ENCODE peak calls at places on chromosomes 2 and 18, in ten cellular contexts. Q is AG04449; N is activated CD8-positive, alpha-beta T cell treated with anti-CD3 and anti-CD28 coated beads for 36 hours; A is body of pancreas; C is GM12865; W is kidney; M is choroid plexus epithelial cell; H is AG04450; I is BJ; E is right atrium auricular region. S is an unnamed sample.

GRCh38 chr2:143545643-143546275 is 416.5 kb downstream of the ARHGAP15 start:
- DNase-seq in A (no peak), H (peak; percentile 20), W (no peak), M (peak; percentile 23), C (no peak), E (no peak), Q (no peak), I (no peak), N (no peak), S (no peak)

GRCh38 chr2:12684471-12684936 is 32.2 kb upstream of the TRIB2 start:
- DNase-seq in W (no peak), M (peak; percentile 70), N (no peak), I (no peak), E (no peak), H (peak; percentile 18), Q (peak; percentile 24), A (no peak), C (no peak), S (no peak)

GRCh38 chr2:145597011-145597410 is 1077.1 kb upstream of the ZEB2 start:
- DNase-seq in C (no peak), Q (no peak), M (peak; percentile 19), H (no peak), I (no peak), N (no peak), E (no peak), A (no peak), W (no peak), S (no peak)

GRCh38 chr2:239162141-239162821 is 238.5 kb downstream of the HDAC4 start:
- DNase-seq in H (no peak), E (no peak), A (no peak), N (no peak), I (no peak), M (no peak), W (peak; percentile 58), C (no peak), Q (no peak), S (no peak)

GRCh38 chr2:106572541-106573148 is 85.5 kb downstream of the CD8B2 start:
- DNase-seq in I (no peak), A (no peak), Q (no peak), H (no peak), M (no peak), N (peak; percentile 53), W (no peak), E (no peak), C (peak; percentile 19), S (peak; percentile 48)

GRCh38 chr18:77617681-77618080 is 368.0 kb downstream of the GALR1 start:
- DNase-seq in A (no peak), W (no peak), E (no peak), M (peak; percentile 31), Q (no peak), I (no peak), N (no peak), H (no peak), C (no peak), S (no peak)

GRCh38 chr2:20538308-20539132 is 91.6 kb downstream of the RHOB start:
- DNase-seq in I (no peak), M (no peak), A (no peak), W (no peak), H (no peak), C (no peak), N (no peak), Q (no peak), E (no peak), S (no peak)

GRCh38 chr2:1850031-1850430 is 105.7 kb upstream of the PXDN start:
- DNase-seq in C (no peak), Q (no peak), H (no peak), W (no peak), E (no peak), A (no peak), N (no peak), I (no peak), M (no peak), S (no peak)

GRCh38 chr2:204315236-204315662 is 230.0 kb upstream of the PARD3B start:
- DNase-seq in H (peak; percentile 27), N (no peak), W (peak; percentile 85), C (no peak), A (peak; percentile 44), M (no peak), Q (no peak), E (no peak), I (no peak), S (peak; percentile 22)

GRCh38 chr2:66839551-66840320 is 404.8 kb downstream of the MEIS1 start:
- DNase-seq in A (no peak), I (peak; percentile 98), E (no peak), C (no peak), N (no peak), H (peak; percentile 98), W (no peak), M (peak; percentile 98), Q (peak; percentile 99), S (no peak)

GRCh38 chr2:160651416-160652200 is 158.0 kb upstream of the RBMS1 start:
- DNase-seq in Q (no peak), I (no peak), M (peak; percentile 55), C (no peak), E (no peak), A (no peak), W (no peak), N (no peak), H (no peak), S (no peak)

GRCh38 chr2:15797231-15797945 is 143.0 kb upstream of the MYCN start:
- DNase-seq in W (no peak), C (no peak), M (no peak), N (peak; percentile 5), E (no peak), I (no peak), H (no peak), Q (no peak), A (no peak), S (no peak)

GRCh38 chr2:188765522-188765921 is 208.7 kb upstream of the COL3A1 start:
- DNase-seq in E (no peak), I (no peak), W (no peak), A (peak; percentile 41), M (peak; percentile 73), H (no peak), Q (no peak), N (peak; percentile 8), C (peak; percentile 22), S (peak; percentile 12)
- TF ChIP-seq CTCF in E (peak; percentile 23), I (peak; percentile 20), W (peak; percentile 23), A (peak; percentile 8), M (peak; percentile 66), H (peak; percentile 31), Q (no peak), N (no peak), C (peak; percentile 20), S (peak; percentile 44)

DNA sequence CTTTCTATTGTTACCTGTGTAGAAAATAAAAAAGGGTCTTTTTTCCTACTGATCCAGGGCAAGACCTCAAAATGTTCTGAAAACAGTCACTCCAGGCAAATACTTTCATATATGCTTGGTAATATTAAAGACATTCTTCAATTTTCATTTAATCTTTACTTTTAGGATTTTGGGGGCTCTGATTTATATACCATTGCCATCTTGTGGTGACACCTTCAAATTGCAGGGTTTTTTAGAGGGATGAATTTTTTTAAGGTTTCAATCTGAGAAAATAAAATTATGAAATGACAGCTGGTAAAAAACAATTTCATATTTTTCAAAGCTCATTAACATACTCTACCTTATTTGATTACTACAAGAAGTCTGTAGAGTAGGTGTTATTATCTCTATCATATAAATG is 26.8 kb downstream of the MAPK4 start:
- DNase-seq in C (no peak), W (no peak), H (no peak), N (no peak), M (peak; percentile 7), A (no peak), I (no peak), Q (no peak), E (no peak), S (no peak)
- TF ChIP-seq CTCF in C (no peak), W (no peak), H (peak; percentile 11), N (peak; percentile 30), M (no peak), A (peak; percentile 17), I (peak; percentile 7), Q (no peak), E (no peak), S (peak; percentile 19)

DNA sequence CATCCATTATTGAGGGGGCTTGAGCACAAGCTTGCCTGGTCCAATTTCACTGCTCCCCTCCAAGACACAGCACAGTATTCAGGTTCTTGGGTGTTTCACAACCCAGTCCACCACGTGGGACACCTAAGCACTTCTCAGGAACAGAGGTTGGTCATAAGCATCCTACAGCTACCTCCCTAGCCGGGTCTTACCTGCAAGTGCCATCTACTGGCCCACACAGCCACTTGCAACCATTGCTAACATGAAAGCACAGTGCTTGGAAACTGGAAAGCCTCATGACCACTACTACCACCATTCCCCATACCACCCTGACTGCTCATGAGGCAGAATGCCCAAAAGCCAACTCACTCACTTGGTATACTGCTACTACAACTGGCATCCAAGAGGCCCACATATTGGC is 105.7 kb upstream of the RPRM start:
- DNase-seq in A (no peak), I (no peak), E (no peak), W (no peak), N (no peak), H (no peak), C (no peak), M (no peak), Q (no peak), S (no peak)
- TF ChIP-seq CTCF in A (no peak), I (no peak), E (no peak), W (no peak), N (no peak), H (no peak), C (no peak), M (no peak), Q (no peak), S (no peak)

GRCh38 chr2:198546091-198546490 is 741.7 kb downstream of the PLCL1 start:
- DNase-seq in N (no peak), I (no peak), Q (no peak), A (no peak), C (no peak), W (no peak), M (no peak), E (no peak), H (no peak), S (no peak)
- TF ChIP-seq CTCF in N (no peak), I (no peak), Q (no peak), A (no peak), C (no peak), W (no peak), M (no peak), E (no peak), H (no peak), S (no peak)

GRCh38 chr2:235564884-235565530 is 71.2 kb downstream of the AGAP1 start:
- DNase-seq in A (no peak), C (no peak), E (no peak), W (peak; percentile 71), N (no peak), Q (no peak), I (no peak), H (no peak), M (no peak), S (no peak)
- TF ChIP-seq CTCF in A (no peak), C (no peak), E (no peak), W (no peak), N (no peak), Q (no peak), I (no peak), H (no peak), M (no peak), S (no peak)

DNA sequence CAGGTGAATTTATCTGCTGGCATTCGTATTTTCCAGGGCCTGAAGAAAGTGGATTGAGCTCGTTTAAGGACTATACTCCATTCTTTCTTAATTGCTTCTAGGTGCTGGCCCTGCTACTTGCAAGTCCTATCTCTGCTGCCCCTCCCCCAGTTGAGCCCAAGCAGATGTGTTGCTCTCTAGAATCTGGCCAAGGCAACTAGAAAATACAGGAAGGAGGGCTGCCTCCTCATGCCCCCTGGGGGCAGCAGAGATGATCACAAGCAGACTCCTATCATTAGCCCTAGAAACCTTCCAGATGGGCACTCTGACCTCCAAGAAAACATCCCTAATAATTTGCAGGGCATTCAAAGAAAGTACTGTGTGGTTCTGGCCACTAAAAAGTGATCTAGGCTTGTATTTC is 72.5 kb upstream of the CYP26B1 start:
- DNase-seq in Q (no peak), C (peak; percentile 16), M (peak; percentile 30), N (no peak), H (no peak), W (no peak), E (no peak), I (no peak), A (no peak), S (peak; percentile 32)
- TF ChIP-seq CTCF in Q (no peak), C (no peak), M (peak; percentile 37), N (no peak), H (peak; percentile 31), W (no peak), E (no peak), I (peak; percentile 19), A (no peak), S (peak; percentile 40)

S was measured in nephron progenitor cell.